ENCODE peak calls at places on chromosomes 13 and 19, in four cellular contexts. D is ovary, W is tibial nerve, H is SK-N-SH. J is an unnamed sample.

GRCh38 chr13:71290963-71291937 is 575.8 kb downstream of the DACH1 start:
- DNase-seq in D (peak), W (no peak), H (no peak), J (no peak)

GRCh38 chr13:38394777-38395504 is 45.3 kb downstream of the UFM1 start:
- DNase-seq in D (no peak), W (no peak), H (no peak), J (no peak)

GRCh38 chr13:92842145-92842544 is 384.5 kb upstream of the GPC6 start:
- DNase-seq in D (no peak), W (no peak), H (no peak), J (no peak)

GRCh38 chr13:49044008-49044407 is 68.3 kb downstream of the FNDC3A start:
- DNase-seq in D (no peak), W (no peak), H (no peak), J (no peak)

GRCh38 chr19:11254662-11255061 is 7.7 kb downstream of the DOCK6 start:
- DNase-seq in D (no peak), W (no peak), H (no peak), J (no peak)

GRCh38 chr19:51123381-51124186 is 1.1 kb upstream of the SIGLEC9 start:
- DNase-seq in D (no peak), W (no peak), H (no peak), J (peak)

GRCh38 chr13:113147206-113147605 is 11.2 kb upstream of the PROZ start:
- DNase-seq in D (no peak), W (no peak), H (no peak), J (no peak)

GRCh38 chr19:29694669-29695627 is 20.1 kb downstream of the C19orf12 start:
- DNase-seq in D (peak), W (peak), H (peak), J (peak)

GRCh38 chr19:33397536-33398360 is 24.2 kb downstream of the CEBPG start:
- DNase-seq in D (no peak), W (peak), H (peak), J (no peak)

GRCh38 chr19:51320258-51320657 is 8.8 kb downstream of the IGLON5 start:
- DNase-seq in D (no peak), W (no peak), H (peak), J (no peak)

GRCh38 chr19:12721656-12722565 is 1.8 kb downstream of the TNPO2 start:
- DNase-seq in D (peak), W (no peak), H (peak), J (peak)

GRCh38 chr19:1822210-1822609 is 10.1 kb upstream of the ATP8B3 start:
- DNase-seq in D (no peak), W (no peak), H (no peak), J (no peak)

GRCh38 chr19:32581704-32582164 is 744 bp downstream of the PDCD5 start:
- DNase-seq in D (no peak), W (no peak), H (peak), J (no peak)

GRCh38 chr19:14661372-14661924 is 13.2 kb downstream of the ADGRE3 start:
- DNase-seq in D (no peak), W (no peak), H (no peak), J (no peak)

GRCh38 chr13:41060723-41061074 is 610 bp upstream of the WBP4 start:
- DNase-seq in D (peak), W (peak), H (peak), J (peak)

GRCh38 chr13:41061914-41062837 is 867 bp downstream of the WBP4 start:
- DNase-seq in D (no peak), W (no peak), H (no peak), J (no peak)

GRCh38 chr13:41059896-41060722 is 1.2 kb upstream of the WBP4 start:
- DNase-seq in D (peak), W (peak), H (peak), J (peak)

GRCh38 chr13:41059466-41059865 is 1.8 kb upstream of the WBP4 start:
- DNase-seq in D (no peak), W (no peak), H (peak), J (no peak)

GRCh38 chr13:41061075-41061913 is at the start of gene WBP4:
- DNase-seq in D (peak), W (peak), H (peak), J (peak)
- TF ChIP-seq EP300 in D (no peak), W (peak), H (peak), J (peak)

DNA sequence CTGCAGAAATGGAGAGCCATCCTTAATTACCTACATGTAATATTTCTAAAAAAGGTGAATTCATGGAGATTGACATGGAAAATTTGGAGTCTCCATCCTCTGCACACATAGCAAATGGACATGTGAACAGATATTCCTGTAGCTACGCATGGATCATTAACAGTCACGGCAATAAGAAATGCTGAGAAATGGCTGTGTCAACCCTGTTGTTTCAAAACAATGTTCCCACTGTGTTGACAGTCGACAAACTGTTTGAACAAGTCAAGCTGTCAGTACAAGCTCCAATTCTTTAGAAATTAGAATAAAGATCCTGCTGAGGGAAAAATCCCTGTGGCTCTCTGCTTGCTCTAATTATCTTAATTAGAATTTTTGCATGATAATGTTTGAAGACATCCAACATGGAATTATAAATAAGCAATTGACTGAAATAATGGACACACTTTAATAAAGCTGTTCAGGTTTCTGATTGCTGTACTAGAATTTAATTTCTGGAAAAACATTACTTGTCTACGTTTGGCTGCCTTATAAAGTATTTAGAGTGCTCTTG is 37.9 kb upstream of the CPB2 start:
- DNase-seq in D (no peak), W (no peak), H (no peak), J (no peak)
- TF ChIP-seq EP300 in D (no peak), W (no peak), H (no peak), J (no peak)

GRCh38 chr19:45099465-45100201 is 6.7 kb downstream of the PPP1R37 start:
- DNase-seq in D (no peak), W (no peak), H (no peak), J (peak)

GRCh38 chr19:45096700-45097099 is 3.7 kb downstream of the PPP1R37 start:
- DNase-seq in D (no peak), W (no peak), H (no peak), J (no peak)

GRCh38 chr19:45097450-45097775 is 4.4 kb downstream of the PPP1R37 start:
- DNase-seq in D (no peak), W (no peak), H (no peak), J (no peak)

GRCh38 chr19:45098521-45099464 is 5.8 kb downstream of the PPP1R37 start:
- DNase-seq in D (peak), W (no peak), H (no peak), J (peak)

GRCh38 chr19:45097776-45098520 is 5.0 kb downstream of the PPP1R37 start:
- DNase-seq in D (peak), W (no peak), H (no peak), J (peak)
- TF ChIP-seq EP300 in D (no peak), W (no peak), H (no peak), J (no peak)

DNA sequence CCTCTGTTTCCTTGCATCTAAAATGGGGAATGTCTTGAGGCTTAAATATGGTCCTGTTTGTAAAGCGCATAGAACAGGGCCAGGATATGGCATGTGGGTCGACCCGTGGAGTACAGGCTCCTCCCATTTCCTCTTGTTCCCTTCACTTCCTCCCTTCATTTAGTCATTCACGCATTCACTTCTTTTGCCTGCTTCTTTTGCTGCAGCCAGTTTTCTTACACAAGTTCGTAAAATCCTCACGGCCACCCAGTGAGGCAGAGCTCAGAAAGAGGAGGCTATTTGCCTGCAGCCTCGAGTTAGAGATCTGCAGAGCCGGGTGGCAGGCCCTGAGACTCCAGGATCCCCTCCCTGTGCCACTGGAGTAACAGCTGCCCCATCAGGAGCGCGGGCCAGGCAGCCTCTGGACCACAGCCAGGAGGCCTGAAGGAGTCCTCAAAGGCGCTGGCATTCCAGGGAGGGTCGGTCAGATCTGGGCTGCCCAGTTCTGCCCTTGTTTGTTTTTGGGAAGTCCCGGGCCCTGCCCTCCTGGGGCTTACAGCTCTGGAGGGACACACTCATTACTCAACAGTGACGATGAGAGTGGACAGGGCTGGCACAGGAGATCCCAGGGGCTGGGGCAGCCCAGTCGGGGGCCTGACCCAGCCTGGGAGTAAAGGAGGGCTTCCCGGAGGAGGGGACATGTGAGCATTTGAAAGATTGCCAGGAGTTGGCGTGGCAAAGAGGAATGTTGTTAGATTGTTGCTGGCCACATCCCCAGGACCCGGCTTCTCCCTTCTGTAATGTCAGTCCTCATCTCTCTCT is 4.6 kb downstream of the PPP5C start:
- DNase-seq in D (no peak), W (no peak), H (no peak), J (peak)
- TF ChIP-seq EP300 in D (no peak), W (no peak), H (no peak), J (no peak)

GRCh38 chr19:54451331-54451871 is 2.4 kb downstream of the LENG8 start:
- DNase-seq in D (no peak), W (no peak), H (no peak), J (no peak)

GRCh38 chr19:54449701-54450069 is 686 bp downstream of the LENG8 start:
- DNase-seq in D (no peak), W (no peak), H (no peak), J (no peak)

GRCh38 chr19:54448037-54448773 is 794 bp upstream of the LENG8 start:
- DNase-seq in D (peak), W (peak), H (peak), J (no peak)

GRCh38 chr19:54451997-54452396 is 3.0 kb downstream of the LENG8 start:
- DNase-seq in D (no peak), W (no peak), H (no peak), J (no peak)

DNA sequence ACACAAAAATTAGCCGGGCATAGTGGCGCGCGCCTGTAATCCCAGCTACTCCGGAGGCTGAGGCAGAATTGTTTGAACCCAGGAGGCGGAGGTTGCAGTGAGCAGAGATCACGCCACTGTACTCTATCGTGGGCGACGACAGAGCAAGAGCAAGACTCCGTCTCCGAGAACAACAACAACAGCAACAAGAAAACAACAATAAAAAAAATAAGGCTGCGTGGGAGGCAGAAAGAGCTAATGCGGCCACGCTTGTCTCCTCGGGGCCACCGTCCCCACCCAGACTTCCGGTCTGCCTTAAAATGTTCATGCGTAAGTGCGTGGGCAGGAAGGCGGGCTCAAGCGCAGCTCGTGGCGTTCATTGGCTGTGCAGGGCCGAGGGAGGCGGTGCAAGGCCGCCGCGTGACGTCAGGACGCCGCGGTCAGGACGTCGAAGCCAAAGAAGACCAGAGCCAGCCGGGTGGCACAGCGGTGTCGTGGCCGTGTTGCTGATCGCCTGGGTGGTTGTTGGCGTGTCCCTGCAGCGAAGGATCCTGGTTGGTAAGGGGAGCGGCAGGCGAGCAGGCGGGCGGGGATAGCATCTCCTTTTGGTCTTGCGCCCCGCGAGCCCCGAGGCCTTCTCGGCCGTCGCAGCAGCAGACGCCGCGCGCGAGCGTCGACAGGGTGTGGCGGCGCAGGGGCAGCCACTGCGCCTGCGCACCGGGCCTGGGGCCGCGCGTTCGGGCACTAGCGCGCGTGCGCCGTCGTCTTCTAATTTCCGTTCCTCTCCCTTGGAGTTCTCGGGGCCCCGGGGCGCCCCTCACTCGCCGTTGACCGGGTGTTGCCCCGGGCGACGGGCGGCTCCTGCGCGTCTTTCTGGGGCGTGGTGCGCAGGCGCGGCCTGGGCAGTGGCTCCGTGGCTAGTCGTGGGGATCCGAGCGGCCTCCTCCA is at the start of gene LENG8:
- DNase-seq in D (peak), W (peak), H (peak), J (peak)
- TF ChIP-seq EP300 in D (peak), W (peak), H (no peak), J (no peak)

DNA sequence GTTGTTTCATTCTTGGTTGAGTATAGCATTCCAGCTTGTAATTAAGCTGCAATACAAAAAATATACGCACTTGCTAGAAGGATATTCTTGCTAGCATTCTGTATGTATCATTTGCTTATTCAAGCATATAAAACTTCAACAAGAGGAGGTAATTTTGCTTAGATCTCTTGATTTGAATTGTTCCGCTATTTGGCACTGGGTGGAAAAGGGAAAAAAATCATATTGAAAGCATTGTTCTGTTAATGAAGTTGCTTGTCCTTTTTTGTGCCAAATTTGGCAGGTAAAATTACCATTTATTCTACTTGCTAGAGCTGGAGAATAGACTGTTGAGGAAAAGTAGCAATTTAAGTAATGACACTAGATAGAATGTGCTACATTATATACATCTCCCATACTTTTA is 190.2 kb downstream of the GGACT start:
- DNase-seq in D (no peak), W (no peak), H (no peak), J (no peak)
- TF ChIP-seq EP300 in D (no peak), W (no peak), H (no peak), J (no peak)